ENCODE peak calls at places on chromosomes 3 and 15, in six cellular contexts. One of them, this sample, is unnamed.

GRCh38 chr15:60649845-60650548 is 171.1 kb upstream of the ICE2 start:
- DNase-seq in SK-N-SH: no peak
- DNase-seq in HepG2: peak; percentile 41
- DNase-seq in K562: no peak
- DNase-seq in GM12878: peak; percentile 57
- DNase-seq in H1: no peak
- DNase-seq in this sample: no peak

GRCh38 chr15:69031013-69032001 is 16.8 kb downstream of the NOX5 start:
- DNase-seq in SK-N-SH: peak; percentile 83
- DNase-seq in HepG2: no peak
- DNase-seq in K562: peak; percentile 53
- DNase-seq in GM12878: no peak
- DNase-seq in H1: peak; percentile 81
- DNase-seq in this sample: no peak

GRCh38 chr3:186598108-186598784 is 14.6 kb upstream of the AHSG start:
- DNase-seq in SK-N-SH: no peak
- DNase-seq in HepG2: peak; percentile 68
- DNase-seq in K562: no peak
- DNase-seq in GM12878: no peak
- DNase-seq in H1: no peak
- DNase-seq in this sample: no peak

GRCh38 chr3:128343287-128344045 is 123.2 kb downstream of the DNAJB8 start:
- DNase-seq in SK-N-SH: peak; percentile 63
- DNase-seq in HepG2: peak; percentile 90
- DNase-seq in K562: peak; percentile 76
- DNase-seq in GM12878: no peak
- DNase-seq in H1: no peak
- DNase-seq in this sample: no peak

GRCh38 chr3:189331002-189331418 is 159.2 kb downstream of the TPRG1 start:
- DNase-seq in SK-N-SH: no peak
- DNase-seq in HepG2: no peak
- DNase-seq in K562: no peak
- DNase-seq in GM12878: no peak
- DNase-seq in H1: no peak
- DNase-seq in this sample: no peak

GRCh38 chr3:42229942-42230688 is 35.9 kb downstream of the CCK start:
- DNase-seq in SK-N-SH: peak; percentile 67
- DNase-seq in HepG2: peak; percentile 50
- DNase-seq in K562: peak; percentile 41
- DNase-seq in GM12878: no peak
- DNase-seq in H1: no peak
- DNase-seq in this sample: no peak

GRCh38 chr3:47283596-47284364 is 1.0 kb downstream of the KLHL18 start:
- DNase-seq in SK-N-SH: peak; percentile 47
- DNase-seq in HepG2: no peak
- DNase-seq in K562: peak; percentile 36
- DNase-seq in GM12878: no peak
- DNase-seq in H1: peak; percentile 60
- DNase-seq in this sample: peak; percentile 38

GRCh38 chr3:142904639-142905441 is 16.0 kb upstream of the PCOLCE2 start:
- DNase-seq in SK-N-SH: no peak
- DNase-seq in HepG2: peak; percentile 15
- DNase-seq in K562: no peak
- DNase-seq in GM12878: no peak
- DNase-seq in H1: peak; percentile 50
- DNase-seq in this sample: no peak

GRCh38 chr3:141047168-141047567 is 4.0 kb upstream of the SPSB4 start:
- DNase-seq in SK-N-SH: no peak
- DNase-seq in HepG2: no peak
- DNase-seq in K562: no peak
- DNase-seq in GM12878: no peak
- DNase-seq in H1: no peak
- DNase-seq in this sample: no peak

GRCh38 chr15:42911058-42911592 is 9.5 kb downstream of the TTBK2 start:
- DNase-seq in SK-N-SH: no peak
- DNase-seq in HepG2: no peak
- DNase-seq in K562: peak; percentile 19
- DNase-seq in GM12878: no peak
- DNase-seq in H1: no peak
- DNase-seq in this sample: no peak

GRCh38 chr15:96297783-96298182 is 32.7 kb upstream of the NR2F2 start:
- DNase-seq in SK-N-SH: no peak
- DNase-seq in HepG2: no peak
- DNase-seq in K562: no peak
- DNase-seq in GM12878: no peak
- DNase-seq in H1: no peak
- DNase-seq in this sample: no peak

GRCh38 chr15:96122077-96123027 is 208.1 kb upstream of the NR2F2 start:
- DNase-seq in SK-N-SH: no peak
- DNase-seq in HepG2: peak; percentile 7
- DNase-seq in K562: no peak
- DNase-seq in GM12878: no peak
- DNase-seq in H1: no peak
- DNase-seq in this sample: no peak

GRCh38 chr3:2262204-2262603 is 163.5 kb downstream of the CNTN4 start:
- DNase-seq in SK-N-SH: no peak
- DNase-seq in HepG2: no peak
- DNase-seq in K562: no peak
- DNase-seq in GM12878: no peak
- DNase-seq in H1: no peak
- DNase-seq in this sample: no peak

GRCh38 chr3:148957586-148957985 is 33.8 kb upstream of the GYG1 start:
- DNase-seq in SK-N-SH: no peak
- DNase-seq in HepG2: peak; percentile 37
- DNase-seq in K562: peak; percentile 24
- DNase-seq in GM12878: no peak
- DNase-seq in H1: peak; percentile 59
- DNase-seq in this sample: peak; percentile 31

GRCh38 chr15:45586990-45587860 is at the start of gene BLOC1S6:
- DNase-seq in SK-N-SH: peak; percentile 90
- DNase-seq in HepG2: peak; percentile 91
- DNase-seq in K562: peak; percentile 96
- DNase-seq in GM12878: peak; percentile 74
- DNase-seq in H1: peak; percentile 94
- DNase-seq in this sample: peak; percentile 89

GRCh38 chr3:122074621-122075265 is 19.6 kb downstream of the CD86 start:
- DNase-seq in SK-N-SH: no peak
- DNase-seq in HepG2: no peak
- DNase-seq in K562: no peak
- DNase-seq in GM12878: peak; percentile 92
- DNase-seq in H1: no peak
- DNase-seq in this sample: peak; percentile 77

GRCh38 chr3:73432021-73432722 is 192.6 kb downstream of the PDZRN3 start:
- DNase-seq in SK-N-SH: peak; percentile 68
- DNase-seq in HepG2: peak; percentile 53
- DNase-seq in K562: peak; percentile 48
- DNase-seq in GM12878: no peak
- DNase-seq in H1: no peak
- DNase-seq in this sample: peak; percentile 24

GRCh38 chr3:12841085-12841969 is at the start of gene RPL32:
- DNase-seq in SK-N-SH: peak; percentile 83
- DNase-seq in HepG2: peak; percentile 93
- DNase-seq in K562: peak; percentile 91
- DNase-seq in GM12878: peak; percentile 88
- DNase-seq in H1: peak; percentile 86
- DNase-seq in this sample: peak; percentile 92
- TF ChIP-seq CTCF in SK-N-SH: peak; percentile 84
- TF ChIP-seq CTCF in HepG2: peak; percentile 75
- TF ChIP-seq CTCF in K562: peak; percentile 94
- TF ChIP-seq CTCF in GM12878: peak; percentile 74
- TF ChIP-seq CTCF in H1: peak; percentile 68
- TF ChIP-seq CTCF in this sample: peak; percentile 64

DNA sequence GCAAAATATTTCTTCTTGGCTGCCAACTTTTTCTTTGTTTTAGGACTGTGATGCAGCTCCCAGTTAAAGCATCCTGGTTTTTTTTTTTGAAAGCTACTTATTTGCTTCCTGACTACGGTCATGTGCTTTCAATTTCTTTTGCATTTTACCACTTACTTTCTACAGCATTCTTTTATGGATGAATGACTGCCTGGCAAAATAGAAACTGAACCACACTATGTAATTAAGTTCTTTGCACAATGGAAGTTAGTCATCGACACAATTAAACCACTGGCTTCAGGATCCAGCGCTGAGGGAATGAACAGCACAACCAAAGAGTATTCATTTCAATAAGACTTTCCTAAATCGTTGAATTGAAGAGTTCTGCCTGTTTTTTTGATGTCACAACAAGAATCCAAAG is 82.2 kb upstream of the EPHA3 start:
- DNase-seq in SK-N-SH: no peak
- DNase-seq in HepG2: no peak
- DNase-seq in K562: no peak
- DNase-seq in GM12878: no peak
- DNase-seq in H1: no peak
- DNase-seq in this sample: no peak
- TF ChIP-seq GABPA in SK-N-SH: no peak
- TF ChIP-seq GABPA in HepG2: no peak
- TF ChIP-seq GABPA in K562: no peak
- TF ChIP-seq GABPA in GM12878: no peak
- TF ChIP-seq GABPA in H1: no peak
- TF ChIP-seq GABPA in this sample: no peak

GRCh38 chr3:108125550-108126071 is 34.8 kb upstream of the CD47 start:
- DNase-seq in SK-N-SH: no peak
- DNase-seq in HepG2: no peak
- DNase-seq in K562: peak; percentile 72
- DNase-seq in GM12878: peak; percentile 83
- DNase-seq in H1: no peak
- DNase-seq in this sample: peak; percentile 91

GRCh38 chr3:108126348-108126747 is 35.5 kb upstream of the CD47 start:
- DNase-seq in SK-N-SH: no peak
- DNase-seq in HepG2: no peak
- DNase-seq in K562: no peak
- DNase-seq in GM12878: no peak
- DNase-seq in H1: no peak
- DNase-seq in this sample: no peak

GRCh38 chr3:108123326-108123725 is 32.5 kb upstream of the CD47 start:
- DNase-seq in SK-N-SH: no peak
- DNase-seq in HepG2: no peak
- DNase-seq in K562: no peak
- DNase-seq in GM12878: no peak
- DNase-seq in H1: no peak
- DNase-seq in this sample: no peak

GRCh38 chr3:108125151-108125540 is 34.3 kb upstream of the CD47 start:
- DNase-seq in SK-N-SH: no peak
- DNase-seq in HepG2: no peak
- DNase-seq in K562: no peak
- DNase-seq in GM12878: no peak
- DNase-seq in H1: no peak
- DNase-seq in this sample: no peak

DNA sequence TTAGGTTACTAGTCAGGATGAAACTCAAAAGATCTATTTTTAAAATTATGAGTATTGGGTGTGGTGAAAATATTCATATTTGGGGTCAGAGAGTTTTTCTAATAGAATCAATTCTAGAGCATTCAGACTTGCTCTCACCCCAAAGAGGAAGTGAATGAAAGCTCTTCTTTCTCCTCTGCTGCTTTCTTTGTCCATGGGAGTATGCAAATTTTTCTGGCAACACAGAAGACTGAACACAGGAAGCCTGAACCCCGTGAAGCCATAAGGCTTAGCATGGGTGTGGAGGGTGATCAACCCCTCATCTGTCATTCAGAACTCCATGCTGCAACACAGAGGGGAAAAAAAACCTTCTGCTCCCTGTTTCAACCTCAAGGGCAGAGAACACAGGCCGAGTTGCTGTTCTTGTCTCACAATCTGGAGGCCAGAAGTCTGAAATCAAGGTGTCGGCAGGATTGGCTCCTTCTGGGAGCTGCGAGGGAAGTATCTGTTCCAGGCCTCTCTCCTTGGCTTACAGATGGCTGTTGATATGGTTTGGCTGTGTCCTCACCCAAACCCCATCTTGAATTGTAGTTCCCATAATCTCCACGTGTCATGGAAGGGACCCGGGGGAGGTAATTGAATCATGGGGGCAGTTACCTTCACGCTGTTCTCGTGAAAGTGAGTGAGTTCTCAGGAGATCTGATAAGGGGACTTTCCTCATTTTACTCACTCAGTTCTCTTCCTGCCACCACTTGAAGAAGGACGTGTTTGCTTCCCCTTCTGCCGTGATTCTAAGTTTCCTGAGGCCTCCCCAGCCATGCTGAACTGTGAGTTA is 33.7 kb upstream of the CD47 start:
- DNase-seq in SK-N-SH: no peak
- DNase-seq in HepG2: no peak
- DNase-seq in K562: peak; percentile 19
- DNase-seq in GM12878: peak; percentile 96
- DNase-seq in H1: no peak
- DNase-seq in this sample: peak; percentile 57
- H3K27ac ChIP-seq in SK-N-SH: no peak overlapping the region
- H3K27ac ChIP-seq in HepG2: no peak overlapping the region
- H3K27ac ChIP-seq in K562: peak overlapping the region; percentile 89
- H3K27ac ChIP-seq in GM12878: peak overlapping the region; percentile 100
- H3K27ac ChIP-seq in H1: no peak overlapping the region
- H3K27ac ChIP-seq in this sample: peak overlapping the region; percentile 99

GRCh38 chr3:52198643-52199608 is 966 bp downstream of the ALAS1 start:
- DNase-seq in SK-N-SH: no peak
- DNase-seq in HepG2: no peak
- DNase-seq in K562: no peak
- DNase-seq in GM12878: no peak
- DNase-seq in H1: no peak
- DNase-seq in this sample: no peak

GRCh38 chr3:52196977-52197376 is 983 bp upstream of the ALAS1 start:
- DNase-seq in SK-N-SH: no peak
- DNase-seq in HepG2: no peak
- DNase-seq in K562: no peak
- DNase-seq in GM12878: no peak
- DNase-seq in H1: no peak
- DNase-seq in this sample: no peak

GRCh38 chr3:52197499-52197841 is 490 bp upstream of the ALAS1 start:
- DNase-seq in SK-N-SH: no peak
- DNase-seq in HepG2: no peak
- DNase-seq in K562: no peak
- DNase-seq in GM12878: no peak
- DNase-seq in H1: no peak
- DNase-seq in this sample: no peak

GRCh38 chr3:52195823-52196331 is 2.1 kb upstream of the ALAS1 start:
- DNase-seq in SK-N-SH: no peak
- DNase-seq in HepG2: peak; percentile 61
- DNase-seq in K562: no peak
- DNase-seq in GM12878: no peak
- DNase-seq in H1: no peak
- DNase-seq in this sample: peak; percentile 88

DNA sequence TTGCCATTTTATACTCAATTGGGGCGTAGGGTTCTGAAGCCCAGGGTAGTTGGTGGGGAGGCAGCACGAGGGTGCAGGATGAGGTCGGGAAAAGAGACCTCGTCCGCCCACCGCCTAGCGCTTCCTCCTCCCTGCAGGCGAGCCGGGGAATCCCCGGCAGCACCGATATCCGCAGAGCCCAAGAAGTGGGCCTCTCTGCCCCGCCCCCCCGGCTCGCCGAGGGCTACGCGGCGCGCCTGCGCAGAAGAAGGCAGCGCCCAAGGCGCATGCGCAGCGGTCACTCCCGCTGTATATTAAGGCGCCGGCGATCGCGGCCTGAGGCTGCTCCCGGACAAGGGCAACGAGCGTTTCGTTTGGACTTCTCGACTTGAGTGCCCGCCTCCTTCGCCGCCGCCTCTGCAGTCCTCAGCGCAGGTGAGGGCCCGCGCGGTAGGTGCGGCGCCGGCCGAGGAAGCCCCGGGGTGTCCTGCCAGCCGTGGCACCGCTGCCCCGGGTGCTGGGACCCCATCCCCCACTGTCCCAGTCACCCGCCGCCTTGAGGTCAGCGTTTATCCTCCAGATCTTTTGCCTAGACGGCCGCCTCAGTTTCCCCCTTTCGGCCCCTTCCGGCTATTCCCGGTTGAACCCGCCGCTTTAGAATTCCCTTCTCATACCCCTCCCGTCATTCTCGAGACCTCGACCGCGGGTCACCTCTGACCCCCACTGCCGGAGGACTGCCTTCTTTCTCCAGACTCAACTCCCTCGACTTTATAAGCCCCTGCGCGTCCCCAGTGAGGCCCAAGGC is at the start of gene ALAS1:
- DNase-seq in SK-N-SH: peak; percentile 99
- DNase-seq in HepG2: peak; percentile 82
- DNase-seq in K562: peak; percentile 97
- DNase-seq in GM12878: peak; percentile 72
- DNase-seq in H1: peak; percentile 98
- DNase-seq in this sample: peak; percentile 89
- TF ChIP-seq CTCF in SK-N-SH: no peak
- TF ChIP-seq CTCF in HepG2: no peak
- TF ChIP-seq CTCF in K562: peak; percentile 27
- TF ChIP-seq CTCF in GM12878: no peak
- TF ChIP-seq CTCF in H1: peak; percentile 6
- TF ChIP-seq CTCF in this sample: no peak

This sample was measured in HL-60.